ENCODE peak calls at places on chromosomes 11 and 22, in five cellular contexts. E is fibroblast of lung, Y is brain microvascular endothelial cell, T is body of pancreas, D is mesothelial cell of epicardium. S is an unnamed sample.

GRCh38 chr11:86799680-86800075 is 664 bp upstream of the PRSS23 start:
- DNase-seq in D (peak), E (no peak), Y (no peak), T (no peak), S (no peak)

GRCh38 chr22:47446331-47446730 is 683.9 kb downstream of the TBC1D22A start:
- DNase-seq in D (no peak), T (no peak), E (no peak), Y (no peak), S (no peak)

GRCh38 chr22:30159082-30159481 is 78.8 kb downstream of the HORMAD2 start:
- DNase-seq in E (no peak), T (no peak), D (no peak), Y (no peak), S (no peak)

GRCh38 chr22:49534386-49534785 is 293.3 kb downstream of the BRD1 start:
- DNase-seq in T (peak), D (no peak), Y (no peak), E (no peak), S (no peak)

GRCh38 chr11:68206211-68206610 is 6.9 kb downstream of the KMT5B start:
- DNase-seq in D (no peak), E (peak), T (no peak), Y (peak), S (no peak)

GRCh38 chr22:39434721-39435120 is 22.1 kb upstream of the MGAT3 start:
- DNase-seq in Y (no peak), E (no peak), D (no peak), T (no peak), S (no peak)

GRCh38 chr11:4862447-4863236 is 13.6 kb upstream of the OR51S1 start:
- DNase-seq in Y (no peak), T (no peak), E (no peak), D (no peak), S (no peak)

GRCh38 chr11:57940044-57940781 is 83.5 kb upstream of the OR9Q1 start:
- DNase-seq in Y (no peak), D (no peak), T (no peak), E (no peak), S (no peak)

GRCh38 chr11:128956401-128957203 is 13.9 kb upstream of the TP53AIP1 start:
- DNase-seq in E (peak), T (peak), D (no peak), Y (peak), S (no peak)

GRCh38 chr22:17896552-17896951 is 122.3 kb upstream of the BID start:
- DNase-seq in T (peak), D (no peak), E (peak), Y (no peak), S (peak)

GRCh38 chr11:87351671-87352070 is 313.9 kb downstream of the TMEM135 start:
- DNase-seq in E (no peak), D (no peak), Y (no peak), T (no peak), S (no peak)

GRCh38 chr11:10298342-10298741 is 4.3 kb upstream of the SBF2 start:
- DNase-seq in T (no peak), Y (peak), E (peak), D (no peak), S (no peak)

GRCh38 chr11:115128226-115128625 is 376.0 kb downstream of the CADM1 start:
- DNase-seq in E (no peak), Y (no peak), D (no peak), T (no peak), S (no peak)

GRCh38 chr11:65316311-65316978 is 1.8 kb downstream of the CDC42EP2 start:
- DNase-seq in T (no peak), Y (peak), E (peak), D (no peak), S (no peak)

GRCh38 chr11:74142624-74143023 is 28.2 kb downstream of the C2CD3 start:
- DNase-seq in T (no peak), D (no peak), Y (no peak), E (no peak), S (no peak)

GRCh38 chr22:49956418-49956770 is 4.2 kb upstream of the PIM3 start:
- DNase-seq in T (no peak), E (no peak), Y (no peak), D (no peak), S (no peak)

GRCh38 chr11:66087148-66087908 is 17.3 kb downstream of the PACS1 start:
- DNase-seq in Y (no peak), D (no peak), E (no peak), T (no peak), S (no peak)

GRCh38 chr11:65381721-65382035 is 768 bp downstream of the SLC25A45 start:
- DNase-seq in Y (peak), T (no peak), D (no peak), E (peak), S (no peak)

GRCh38 chr11:129252621-129253020 is 60.5 kb upstream of the ARHGAP32 start:
- DNase-seq in E (no peak), Y (no peak), D (no peak), T (no peak), S (no peak)

GRCh38 chr11:61657566-61657965 is 22.6 kb upstream of the DAGLA start:
- DNase-seq in T (peak), Y (no peak), D (no peak), E (no peak), S (no peak)

GRCh38 chr22:44583076-44583760 is 85.2 kb upstream of the RTL6 start:
- DNase-seq in E (no peak), Y (no peak), D (peak), T (peak), S (no peak)

GRCh38 chr22:19800306-19800705 is 39.7 kb downstream of the TBX1 start:
- DNase-seq in T (no peak), D (no peak), E (no peak), Y (no peak), S (no peak)

GRCh38 chr11:32029721-32030120 is 61.2 kb upstream of the RCN1 start:
- DNase-seq in T (no peak), E (no peak), D (no peak), Y (no peak), S (no peak)

GRCh38 chr11:102599642-102600261 is 25.4 kb downstream of the MMP20 start:
- DNase-seq in E (peak), T (no peak), D (no peak), Y (peak), S (no peak)

GRCh38 chr11:126060651-126061220 is 1.9 kb downstream of the CDON start:
- DNase-seq in E (no peak), T (no peak), D (no peak), Y (no peak), S (no peak)

GRCh38 chr11:126061707-126062678 is 673 bp downstream of the CDON start:
- DNase-seq in T (peak), Y (no peak), E (peak), D (peak), S (no peak)

GRCh38 chr11:126059238-126059761 is 3.4 kb downstream of the CDON start:
- DNase-seq in D (no peak), T (no peak), Y (no peak), E (no peak), S (no peak)

GRCh38 chr11:126063510-126063858 is 818 bp upstream of the CDON start:
- DNase-seq in D (no peak), E (no peak), T (no peak), Y (no peak), S (no peak)

GRCh38 chr11:126062679-126063509 is at the start of gene CDON:
- DNase-seq in Y (peak), E (peak), T (peak), D (peak), S (peak)
- TF ChIP-seq CTCF in Y (no peak), E (no peak), T (no peak), D (no peak), S (no peak)

DNA sequence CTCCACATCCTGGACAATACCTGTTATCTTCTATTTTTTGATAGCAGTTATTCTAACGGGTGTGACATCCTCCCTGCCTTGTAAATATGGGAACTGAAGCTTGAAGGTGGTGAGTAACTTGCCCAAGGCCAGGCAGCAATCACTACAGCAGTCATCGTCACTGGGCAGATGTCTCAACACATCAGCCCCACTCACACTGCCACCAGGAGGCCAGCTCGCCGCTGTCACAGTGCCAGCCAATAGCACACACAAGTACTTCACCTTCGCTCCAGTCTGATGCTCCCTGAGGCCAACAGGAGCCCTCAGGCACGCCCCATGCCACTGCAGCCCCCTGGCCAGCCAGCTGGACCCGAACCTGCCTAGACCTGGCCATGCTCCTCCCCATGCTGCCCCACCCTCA is 4.9 kb upstream of the TTLL1 start:
- DNase-seq in T (peak), D (no peak), Y (no peak), E (no peak), S (no peak)
- TF ChIP-seq CTCF in T (no peak), D (no peak), Y (no peak), E (no peak), S (no peak)

GRCh38 chr11:119480375-119481020 is 57.5 kb upstream of the THY1 start:
- DNase-seq in E (no peak), T (no peak), D (peak), Y (no peak), S (no peak)

GRCh38 chr11:119481021-119481666 is 58.2 kb upstream of the THY1 start:
- DNase-seq in T (peak), E (peak), Y (peak), D (peak), S (peak)

GRCh38 chr11:119481667-119482400 is 58.9 kb upstream of the THY1 start:
- DNase-seq in T (peak), E (no peak), D (no peak), Y (no peak), S (no peak)

GRCh38 chr11:119478711-119479285 is 55.8 kb upstream of the THY1 start:
- DNase-seq in D (peak), E (no peak), Y (no peak), T (no peak), S (no peak)

GRCh38 chr11:119479685-119480275 is 56.8 kb upstream of the THY1 start:
- DNase-seq in T (no peak), D (peak), Y (peak), E (peak), S (no peak)
- TF ChIP-seq CTCF in T (no peak), D (peak), Y (peak), E (peak), S (peak)

GRCh38 chr11:33706546-33706945 is 5.9 kb upstream of the C11orf91 start:
- DNase-seq in D (no peak), T (no peak), Y (no peak), E (no peak), S (no peak)

GRCh38 chr11:33703771-33704170 is 3.1 kb upstream of the C11orf91 start:
- DNase-seq in Y (no peak), E (no peak), D (no peak), T (no peak), S (no peak)

GRCh38 chr11:33703234-33703633 is 2.6 kb upstream of the C11orf91 start:
- DNase-seq in E (no peak), Y (no peak), T (no peak), D (no peak), S (no peak)

GRCh38 chr11:33706961-33707360 is 6.3 kb upstream of the C11orf91 start:
- DNase-seq in E (no peak), Y (no peak), D (no peak), T (no peak), S (no peak)

DNA sequence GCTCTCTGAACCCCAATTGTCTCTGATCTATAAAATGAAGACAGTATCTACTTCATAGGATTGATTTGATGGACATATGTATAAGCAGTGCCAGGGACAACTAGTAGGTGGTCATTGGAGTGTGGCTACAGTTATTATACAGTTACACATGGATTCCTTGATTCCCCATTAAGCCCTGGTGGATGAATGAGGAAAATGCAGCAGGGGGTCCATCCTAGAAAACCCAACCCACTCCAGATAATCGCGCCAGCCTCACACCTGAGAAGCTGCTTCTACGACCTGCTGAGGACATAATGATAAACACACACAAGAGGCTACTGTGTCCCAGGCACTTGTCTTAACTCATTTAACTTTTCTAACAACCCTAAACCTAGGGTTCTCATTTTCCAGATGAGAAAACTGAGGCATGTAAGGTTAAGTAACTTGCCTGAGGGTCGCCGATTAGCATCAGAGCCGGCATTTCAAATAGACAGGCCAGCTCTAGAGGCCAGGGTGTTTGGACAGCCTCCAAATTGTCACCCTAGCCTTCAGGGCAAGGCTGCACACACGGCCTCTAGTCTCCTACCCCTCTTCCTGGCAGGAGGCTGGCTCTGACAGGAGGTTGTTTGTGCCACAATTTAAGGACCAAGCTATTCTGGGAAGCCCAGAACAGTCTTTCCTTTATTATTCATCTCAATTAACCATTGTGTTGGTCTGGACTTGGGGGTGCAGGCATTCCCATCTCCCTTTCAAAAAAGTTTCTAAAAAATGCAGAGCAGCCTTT is 3.8 kb upstream of the C11orf91 start:
- DNase-seq in T (no peak), D (no peak), Y (no peak), E (no peak), S (no peak)
- TF ChIP-seq CTCF in T (no peak), D (no peak), Y (peak), E (no peak), S (peak)

DNA sequence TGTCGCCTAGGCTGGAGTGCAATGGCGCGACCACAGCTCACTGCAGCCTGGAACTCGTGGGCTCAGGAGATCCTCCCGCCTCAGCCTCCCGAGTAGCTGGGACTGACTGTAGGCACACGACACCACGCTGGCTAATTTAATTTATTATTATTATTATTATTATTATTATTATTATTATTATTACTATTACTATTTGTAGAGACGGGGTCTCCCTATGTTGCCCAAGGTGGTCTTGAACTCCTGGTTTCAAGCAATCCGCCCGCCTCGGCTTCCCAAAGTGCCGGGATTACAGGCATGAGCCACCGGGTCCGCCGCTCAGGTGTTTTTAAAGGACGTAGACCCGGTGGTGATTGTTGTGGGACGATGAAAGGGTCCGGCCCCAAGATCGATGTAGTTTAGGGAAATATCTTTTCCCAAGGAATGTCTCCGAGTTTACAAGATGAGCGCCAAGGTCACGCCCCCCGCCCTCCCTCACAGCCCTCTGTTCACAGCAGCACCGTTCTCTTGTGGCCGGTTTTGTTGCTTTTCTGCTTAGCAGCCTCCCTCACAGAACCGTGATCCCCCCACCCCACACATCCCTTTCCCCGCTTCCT is 728 bp upstream of the POGLUT3 start:
- DNase-seq in T (no peak), D (no peak), E (no peak), Y (no peak), S (no peak)
- TF ChIP-seq CTCF in T (no peak), D (no peak), E (no peak), Y (no peak), S (no peak)

GRCh38 chr22:37328017-37328416 is 45.7 kb downstream of the CYTH4 start:
- DNase-seq in E (peak), D (no peak), T (no peak), Y (peak), S (no peak)

GRCh38 chr22:37324340-37325023 is 42.2 kb downstream of the CYTH4 start:
- DNase-seq in E (no peak), Y (no peak), D (no peak), T (no peak), S (no peak)

GRCh38 chr22:37329239-37330140 is 47.2 kb downstream of the CYTH4 start:
- DNase-seq in T (no peak), E (peak), D (no peak), Y (no peak), S (no peak)

GRCh38 chr22:37325024-37325395 is 42.7 kb downstream of the CYTH4 start:
- DNase-seq in T (no peak), E (no peak), D (no peak), Y (no peak), S (no peak)

DNA sequence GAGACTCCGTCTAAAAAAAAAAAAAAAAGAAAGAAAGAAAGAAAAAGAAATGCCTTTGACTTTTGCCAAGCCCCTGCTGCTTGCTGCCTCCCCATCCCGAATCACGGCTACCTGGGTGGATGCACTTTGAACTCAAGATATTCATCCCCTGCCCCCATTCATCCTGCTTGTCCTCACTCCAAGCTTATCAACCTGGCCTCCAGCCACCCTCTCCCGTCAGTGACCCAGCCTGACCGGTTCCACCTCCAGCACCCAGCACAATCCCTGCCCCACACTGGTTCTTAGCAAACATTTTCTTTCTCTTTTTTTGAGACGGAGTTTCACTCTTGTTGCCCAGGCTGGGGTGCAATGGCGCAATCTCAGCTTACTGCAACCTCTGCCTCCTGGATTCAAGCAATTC is 44.4 kb downstream of the CYTH4 start:
- DNase-seq in E (no peak), T (peak), Y (no peak), D (no peak), S (no peak)
- TF ChIP-seq CTCF in E (no peak), T (no peak), Y (no peak), D (no peak), S (no peak)

S was measured in progenitor cell of endocrine pancreas.